ENCODE peak calls at places on chromosomes 13 and 19, in eight cellular contexts. One of them, this sample, is unnamed.

GRCh38 chr19:53865918-53866696 is 1.6 kb upstream of the MYADM start:
- DNase-seq in progenitor cell of endocrine pancreas: no peak
- DNase-seq in heart left ventricle: peak
- DNase-seq in HFF-Myc: no peak
- DNase-seq in psoas muscle: peak
- DNase-seq in WTC11: peak
- DNase-seq in vagina: no peak
- DNase-seq in mesothelial cell of epicardium: peak
- DNase-seq in this sample: peak

GRCh38 chr19:44689290-44690130 is 9.4 kb upstream of the CEACAM16 start:
- DNase-seq in psoas muscle: peak
- DNase-seq in heart left ventricle: peak
- DNase-seq in mesothelial cell of epicardium: peak
- DNase-seq in HFF-Myc: peak
- DNase-seq in vagina: no peak
- DNase-seq in WTC11: peak
- DNase-seq in progenitor cell of endocrine pancreas: peak
- DNase-seq in this sample: peak

GRCh38 chr19:42436006-42436405 is 6.7 kb downstream of the CXCL17 start:
- DNase-seq in psoas muscle: no peak
- DNase-seq in mesothelial cell of epicardium: no peak
- DNase-seq in WTC11: no peak
- DNase-seq in progenitor cell of endocrine pancreas: no peak
- DNase-seq in HFF-Myc: peak
- DNase-seq in heart left ventricle: no peak
- DNase-seq in vagina: no peak
- DNase-seq in this sample: no peak

GRCh38 chr13:41145136-41145908 is 12.7 kb upstream of the KBTBD6 start:
- DNase-seq in WTC11: no peak
- DNase-seq in mesothelial cell of epicardium: no peak
- DNase-seq in vagina: no peak
- DNase-seq in psoas muscle: no peak
- DNase-seq in heart left ventricle: no peak
- DNase-seq in progenitor cell of endocrine pancreas: no peak
- DNase-seq in HFF-Myc: peak
- DNase-seq in this sample: no peak

GRCh38 chr13:42656136-42656535 is 82.2 kb downstream of the TNFSF11 start:
- DNase-seq in vagina: no peak
- DNase-seq in psoas muscle: no peak
- DNase-seq in heart left ventricle: no peak
- DNase-seq in WTC11: no peak
- DNase-seq in HFF-Myc: no peak
- DNase-seq in mesothelial cell of epicardium: no peak
- DNase-seq in progenitor cell of endocrine pancreas: no peak
- DNase-seq in this sample: no peak

GRCh38 chr19:6241680-6242079 is 38.1 kb downstream of the MLLT1 start:
- DNase-seq in vagina: no peak
- DNase-seq in progenitor cell of endocrine pancreas: no peak
- DNase-seq in psoas muscle: peak
- DNase-seq in heart left ventricle: no peak
- DNase-seq in HFF-Myc: no peak
- DNase-seq in WTC11: no peak
- DNase-seq in mesothelial cell of epicardium: no peak
- DNase-seq in this sample: no peak

GRCh38 chr19:46784262-46785053 is 3.9 kb downstream of the SLC1A5 start:
- DNase-seq in WTC11: peak
- DNase-seq in psoas muscle: peak
- DNase-seq in progenitor cell of endocrine pancreas: no peak
- DNase-seq in HFF-Myc: no peak
- DNase-seq in vagina: no peak
- DNase-seq in mesothelial cell of epicardium: peak
- DNase-seq in heart left ventricle: peak
- DNase-seq in this sample: peak

GRCh38 chr13:102440259-102440936 is 38.5 kb upstream of the FGF14 start:
- DNase-seq in psoas muscle: no peak
- DNase-seq in WTC11: no peak
- DNase-seq in vagina: no peak
- DNase-seq in progenitor cell of endocrine pancreas: no peak
- DNase-seq in HFF-Myc: no peak
- DNase-seq in mesothelial cell of epicardium: peak
- DNase-seq in heart left ventricle: no peak
- DNase-seq in this sample: no peak

GRCh38 chr19:11373166-11373884 is 1.1 kb upstream of the SWSAP1 start:
- DNase-seq in vagina: no peak
- DNase-seq in psoas muscle: no peak
- DNase-seq in progenitor cell of endocrine pancreas: peak
- DNase-seq in heart left ventricle: no peak
- DNase-seq in mesothelial cell of epicardium: no peak
- DNase-seq in WTC11: peak
- DNase-seq in HFF-Myc: no peak
- DNase-seq in this sample: no peak

GRCh38 chr13:72141845-72142470 is 275.0 kb upstream of the DACH1 start:
- DNase-seq in HFF-Myc: no peak
- DNase-seq in progenitor cell of endocrine pancreas: no peak
- DNase-seq in vagina: no peak
- DNase-seq in heart left ventricle: no peak
- DNase-seq in WTC11: no peak
- DNase-seq in psoas muscle: no peak
- DNase-seq in mesothelial cell of epicardium: no peak
- DNase-seq in this sample: no peak

GRCh38 chr13:27970382-27971235 is 1.5 kb upstream of the CDX2 start:
- DNase-seq in progenitor cell of endocrine pancreas: peak
- DNase-seq in vagina: no peak
- DNase-seq in heart left ventricle: no peak
- DNase-seq in mesothelial cell of epicardium: no peak
- DNase-seq in WTC11: no peak
- DNase-seq in psoas muscle: no peak
- DNase-seq in HFF-Myc: no peak
- DNase-seq in this sample: peak

GRCh38 chr19:44684892-44685847 is 13.8 kb upstream of the CEACAM16 start:
- DNase-seq in progenitor cell of endocrine pancreas: no peak
- DNase-seq in mesothelial cell of epicardium: no peak
- DNase-seq in WTC11: no peak
- DNase-seq in HFF-Myc: peak
- DNase-seq in psoas muscle: no peak
- DNase-seq in heart left ventricle: no peak
- DNase-seq in vagina: no peak
- DNase-seq in this sample: no peak

GRCh38 chr19:47296036-47296435 is 13.6 kb upstream of the C5AR1 start:
- DNase-seq in progenitor cell of endocrine pancreas: peak
- DNase-seq in WTC11: peak
- DNase-seq in psoas muscle: peak
- DNase-seq in vagina: no peak
- DNase-seq in mesothelial cell of epicardium: peak
- DNase-seq in HFF-Myc: no peak
- DNase-seq in heart left ventricle: no peak
- DNase-seq in this sample: peak

GRCh38 chr13:28337196-28338045 is 157.5 kb downstream of the FLT1 start:
- DNase-seq in mesothelial cell of epicardium: no peak
- DNase-seq in HFF-Myc: peak
- DNase-seq in heart left ventricle: no peak
- DNase-seq in vagina: no peak
- DNase-seq in progenitor cell of endocrine pancreas: no peak
- DNase-seq in psoas muscle: no peak
- DNase-seq in WTC11: no peak
- DNase-seq in this sample: no peak

GRCh38 chr19:30316560-30317106 is 55.6 kb upstream of the ZNF536 start:
- DNase-seq in HFF-Myc: no peak
- DNase-seq in mesothelial cell of epicardium: no peak
- DNase-seq in psoas muscle: peak
- DNase-seq in WTC11: no peak
- DNase-seq in heart left ventricle: no peak
- DNase-seq in vagina: no peak
- DNase-seq in progenitor cell of endocrine pancreas: no peak
- DNase-seq in this sample: no peak

GRCh38 chr19:56942749-56943148 is 102.2 kb upstream of the PEG3 start:
- DNase-seq in mesothelial cell of epicardium: peak
- DNase-seq in HFF-Myc: no peak
- DNase-seq in progenitor cell of endocrine pancreas: peak
- DNase-seq in heart left ventricle: peak
- DNase-seq in psoas muscle: peak
- DNase-seq in WTC11: no peak
- DNase-seq in vagina: peak
- DNase-seq in this sample: peak

GRCh38 chr13:100363874-100364273 is 224.7 kb downstream of the GGACT start:
- DNase-seq in heart left ventricle: no peak
- DNase-seq in WTC11: no peak
- DNase-seq in vagina: no peak
- DNase-seq in psoas muscle: no peak
- DNase-seq in progenitor cell of endocrine pancreas: no peak
- DNase-seq in mesothelial cell of epicardium: no peak
- DNase-seq in HFF-Myc: peak
- DNase-seq in this sample: no peak

GRCh38 chr19:44657211-44657921 is 13.7 kb downstream of the PVR start:
- DNase-seq in WTC11: peak
- DNase-seq in progenitor cell of endocrine pancreas: peak
- DNase-seq in heart left ventricle: peak
- DNase-seq in mesothelial cell of epicardium: peak
- DNase-seq in HFF-Myc: no peak
- DNase-seq in vagina: no peak
- DNase-seq in psoas muscle: peak
- DNase-seq in this sample: peak

GRCh38 chr19:23882493-23882892 is 32.2 kb upstream of the ZNF726 start:
- DNase-seq in psoas muscle: no peak
- DNase-seq in progenitor cell of endocrine pancreas: no peak
- DNase-seq in WTC11: no peak
- DNase-seq in HFF-Myc: no peak
- DNase-seq in mesothelial cell of epicardium: no peak
- DNase-seq in vagina: no peak
- DNase-seq in heart left ventricle: no peak
- DNase-seq in this sample: no peak

GRCh38 chr13:33207616-33207964 is 78.0 kb downstream of the STARD13 start:
- DNase-seq in vagina: no peak
- DNase-seq in heart left ventricle: peak
- DNase-seq in mesothelial cell of epicardium: no peak
- DNase-seq in HFF-Myc: peak
- DNase-seq in WTC11: no peak
- DNase-seq in progenitor cell of endocrine pancreas: no peak
- DNase-seq in psoas muscle: no peak
- DNase-seq in this sample: no peak

GRCh38 chr19:2507109-2507508 is 31.2 kb downstream of the GADD45B start:
- DNase-seq in psoas muscle: no peak
- DNase-seq in mesothelial cell of epicardium: no peak
- DNase-seq in vagina: no peak
- DNase-seq in HFF-Myc: no peak
- DNase-seq in progenitor cell of endocrine pancreas: peak
- DNase-seq in heart left ventricle: no peak
- DNase-seq in WTC11: no peak
- DNase-seq in this sample: no peak

GRCh38 chr19:46856062-46857022 is 4.5 kb upstream of the ARHGAP35 start:
- DNase-seq in progenitor cell of endocrine pancreas: peak
- DNase-seq in heart left ventricle: peak
- DNase-seq in vagina: no peak
- DNase-seq in HFF-Myc: peak
- DNase-seq in psoas muscle: peak
- DNase-seq in mesothelial cell of epicardium: peak
- DNase-seq in WTC11: peak
- DNase-seq in this sample: peak

DNA sequence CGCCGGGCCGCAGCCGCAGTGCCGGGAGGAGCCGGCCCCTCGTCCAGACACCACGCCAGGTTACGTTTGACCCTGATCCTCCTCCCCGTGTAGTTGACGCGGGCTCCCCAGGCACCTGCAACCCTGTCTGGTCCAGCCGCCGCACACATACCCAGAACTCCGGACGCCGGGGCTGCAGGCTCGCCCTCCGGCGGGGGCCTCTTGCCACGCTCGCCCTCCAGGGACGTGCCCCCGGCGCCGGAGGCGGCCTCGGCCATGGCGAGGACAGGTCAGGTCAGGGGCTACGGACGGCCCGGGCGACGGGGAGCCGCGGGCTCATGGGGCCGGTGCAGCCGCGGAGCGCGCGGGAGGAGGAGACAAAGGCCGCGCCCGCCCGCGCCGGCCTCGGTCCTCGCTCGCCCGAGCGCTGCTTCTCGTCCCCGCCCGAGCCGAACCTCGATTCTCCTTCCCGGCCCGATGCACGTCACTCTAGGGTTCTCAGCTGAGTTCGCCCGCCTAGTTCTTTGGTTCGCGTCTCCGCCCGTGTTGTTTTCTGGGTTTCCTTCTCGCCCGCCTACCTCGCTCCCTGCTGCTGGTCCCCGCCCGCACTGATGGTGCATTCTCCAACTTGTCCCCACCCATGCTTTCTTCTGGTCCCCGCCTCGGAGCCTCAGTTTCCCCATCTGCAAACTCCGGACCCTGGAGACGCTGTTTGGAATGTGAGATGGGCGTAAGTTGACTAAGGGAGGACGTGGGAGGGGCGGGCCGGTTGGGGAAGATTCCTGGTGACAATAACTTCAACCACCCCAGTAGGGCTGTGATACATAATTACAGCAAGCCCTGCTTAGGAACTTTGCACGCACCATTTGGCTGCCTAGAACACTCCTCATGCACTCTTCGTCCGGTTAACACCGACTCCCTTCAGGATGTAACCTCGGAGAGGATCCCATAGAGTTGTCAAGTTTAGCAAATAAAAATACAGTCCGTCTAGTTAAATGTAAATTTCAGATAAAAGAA is at the start of gene ANO8:
- DNase-seq in mesothelial cell of epicardium: peak
- DNase-seq in heart left ventricle: peak
- DNase-seq in vagina: no peak
- DNase-seq in HFF-Myc: peak
- DNase-seq in progenitor cell of endocrine pancreas: peak
- DNase-seq in WTC11: peak
- DNase-seq in psoas muscle: peak
- DNase-seq in this sample: peak
- TF ChIP-seq CTCF in mesothelial cell of epicardium: no peak
- TF ChIP-seq CTCF in heart left ventricle: no peak
- TF ChIP-seq CTCF in vagina: no peak
- TF ChIP-seq CTCF in HFF-Myc: no peak
- TF ChIP-seq CTCF in progenitor cell of endocrine pancreas: no peak
- TF ChIP-seq CTCF in WTC11: no peak
- TF ChIP-seq CTCF in psoas muscle: no peak
- TF ChIP-seq CTCF in this sample: no peak

GRCh38 chr19:52570005-52570861 is at the start of gene ZNF701:
- DNase-seq in vagina: no peak
- DNase-seq in mesothelial cell of epicardium: peak
- DNase-seq in heart left ventricle: peak
- DNase-seq in WTC11: peak
- DNase-seq in progenitor cell of endocrine pancreas: peak
- DNase-seq in psoas muscle: peak
- DNase-seq in HFF-Myc: peak
- DNase-seq in this sample: peak
- TF ChIP-seq CTCF in vagina: peak
- TF ChIP-seq CTCF in mesothelial cell of epicardium: peak
- TF ChIP-seq CTCF in heart left ventricle: peak
- TF ChIP-seq CTCF in WTC11: peak
- TF ChIP-seq CTCF in progenitor cell of endocrine pancreas: peak
- TF ChIP-seq CTCF in psoas muscle: peak
- TF ChIP-seq CTCF in HFF-Myc: peak
- TF ChIP-seq CTCF in this sample: peak

GRCh38 chr19:49570997-49571676 is 9.2 kb downstream of the NOSIP start:
- DNase-seq in psoas muscle: no peak
- DNase-seq in WTC11: no peak
- DNase-seq in vagina: no peak
- DNase-seq in progenitor cell of endocrine pancreas: no peak
- DNase-seq in heart left ventricle: no peak
- DNase-seq in HFF-Myc: no peak
- DNase-seq in mesothelial cell of epicardium: no peak
- DNase-seq in this sample: no peak
- TF ChIP-seq CTCF in psoas muscle: peak
- TF ChIP-seq CTCF in WTC11: no peak
- TF ChIP-seq CTCF in vagina: no peak
- TF ChIP-seq CTCF in progenitor cell of endocrine pancreas: no peak
- TF ChIP-seq CTCF in heart left ventricle: peak
- TF ChIP-seq CTCF in HFF-Myc: peak
- TF ChIP-seq CTCF in mesothelial cell of epicardium: no peak
- TF ChIP-seq CTCF in this sample: no peak

GRCh38 chr19:40521276-40521675 is 54.5 kb downstream of the SPTBN4 start:
- DNase-seq in psoas muscle: no peak
- DNase-seq in mesothelial cell of epicardium: no peak
- DNase-seq in progenitor cell of endocrine pancreas: no peak
- DNase-seq in heart left ventricle: no peak
- DNase-seq in vagina: no peak
- DNase-seq in WTC11: no peak
- DNase-seq in HFF-Myc: no peak
- DNase-seq in this sample: no peak
- TF ChIP-seq CTCF in psoas muscle: peak
- TF ChIP-seq CTCF in mesothelial cell of epicardium: no peak
- TF ChIP-seq CTCF in progenitor cell of endocrine pancreas: peak
- TF ChIP-seq CTCF in heart left ventricle: no peak
- TF ChIP-seq CTCF in vagina: no peak
- TF ChIP-seq CTCF in WTC11: no peak
- TF ChIP-seq CTCF in HFF-Myc: peak
- TF ChIP-seq CTCF in this sample: peak